ENCODE peak calls at places on chromosomes 16 and 17, in seven cellular contexts. A, C, F, K, H, T and J are unnamed samples. For H3K4me1, the result is how much of the 10 kb centered on the place peaks cover.

GRCh38 chr17:76341301-76341700 is 12.4 kb downstream of the PRPSAP1 start:
- DNase-seq in K (peak), H (no peak), F (no peak), A (no peak), T (no peak), C (no peak), J (no peak)

GRCh38 chr16:78628526-78628925 is 529.1 kb downstream of the WWOX start:
- DNase-seq in K (no peak), F (no peak), C (no peak), A (no peak), T (no peak), H (no peak), J (no peak)

GRCh38 chr17:79612468-79613194 is 1.8 kb upstream of the RBFOX3 start:
- DNase-seq in K (peak), A (no peak), C (no peak), H (peak), T (no peak), F (peak), J (no peak)

GRCh38 chr16:86355114-86355513 is 155.2 kb upstream of the FOXF1 start:
- DNase-seq in A (no peak), F (no peak), K (no peak), H (no peak), T (no peak), C (no peak), J (no peak)

GRCh38 chr17:42676424-42677011 is at the start of gene PLEKHH3:
- DNase-seq in T (no peak), A (no peak), F (no peak), H (no peak), K (no peak), C (no peak), J (no peak)

GRCh38 chr17:81980752-81981239 is 3.4 kb downstream of the ASPSCR1 start:
- DNase-seq in F (no peak), C (no peak), A (no peak), T (no peak), K (peak), H (no peak), J (peak)

GRCh38 chr16:10016761-10017160 is 165.5 kb downstream of the GRIN2A start:
- DNase-seq in K (no peak), H (no peak), T (no peak), F (no peak), A (no peak), C (no peak), J (no peak)

GRCh38 chr16:56793504-56793903 is 63.6 kb downstream of the NUP93 start:
- DNase-seq in F (no peak), K (peak), T (no peak), C (no peak), H (no peak), A (no peak), J (no peak)

GRCh38 chr16:4116328-4117249 is at the start of gene ADCY9:
- DNase-seq in H (peak), K (peak), F (peak), T (peak), C (peak), A (peak), J (peak)

GRCh38 chr17:81434079-81434478 is 38.8 kb downstream of the BAHCC1 start:
- DNase-seq in F (no peak), T (no peak), C (peak), K (no peak), H (no peak), A (peak), J (no peak)

GRCh38 chr17:64354396-64354795 is 36.3 kb downstream of the PECAM1 start:
- DNase-seq in A (no peak), T (no peak), K (no peak), C (no peak), H (no peak), F (no peak), J (no peak)

GRCh38 chr16:74304164-74304834 is 7.7 kb downstream of the PSMD7 start:
- DNase-seq in T (no peak), F (no peak), H (no peak), C (no peak), K (no peak), A (no peak), J (no peak)

GRCh38 chr16:17396762-17397498 is 73.8 kb downstream of the XYLT1 start:
- DNase-seq in A (no peak), F (no peak), T (no peak), H (no peak), C (peak), K (no peak), J (no peak)

GRCh38 chr17:31085563-31085962 is 9.2 kb upstream of the NF1 start:
- DNase-seq in H (no peak), K (peak), F (no peak), C (no peak), T (no peak), A (no peak), J (no peak)

GRCh38 chr17:691423-691822 is 23.2 kb downstream of the VPS53 start:
- DNase-seq in K (peak), A (no peak), T (no peak), F (no peak), H (no peak), C (no peak), J (peak)

GRCh38 chr16:88703486-88704309 is 2.5 kb downstream of the RNF166 start:
- DNase-seq in T (no peak), F (no peak), H (peak), K (no peak), A (peak), C (peak), J (no peak)

GRCh38 chr17:81386646-81387234 is 8.5 kb upstream of the BAHCC1 start:
- DNase-seq in T (no peak), H (peak), C (peak), A (peak), K (no peak), F (no peak), J (no peak)

DNA sequence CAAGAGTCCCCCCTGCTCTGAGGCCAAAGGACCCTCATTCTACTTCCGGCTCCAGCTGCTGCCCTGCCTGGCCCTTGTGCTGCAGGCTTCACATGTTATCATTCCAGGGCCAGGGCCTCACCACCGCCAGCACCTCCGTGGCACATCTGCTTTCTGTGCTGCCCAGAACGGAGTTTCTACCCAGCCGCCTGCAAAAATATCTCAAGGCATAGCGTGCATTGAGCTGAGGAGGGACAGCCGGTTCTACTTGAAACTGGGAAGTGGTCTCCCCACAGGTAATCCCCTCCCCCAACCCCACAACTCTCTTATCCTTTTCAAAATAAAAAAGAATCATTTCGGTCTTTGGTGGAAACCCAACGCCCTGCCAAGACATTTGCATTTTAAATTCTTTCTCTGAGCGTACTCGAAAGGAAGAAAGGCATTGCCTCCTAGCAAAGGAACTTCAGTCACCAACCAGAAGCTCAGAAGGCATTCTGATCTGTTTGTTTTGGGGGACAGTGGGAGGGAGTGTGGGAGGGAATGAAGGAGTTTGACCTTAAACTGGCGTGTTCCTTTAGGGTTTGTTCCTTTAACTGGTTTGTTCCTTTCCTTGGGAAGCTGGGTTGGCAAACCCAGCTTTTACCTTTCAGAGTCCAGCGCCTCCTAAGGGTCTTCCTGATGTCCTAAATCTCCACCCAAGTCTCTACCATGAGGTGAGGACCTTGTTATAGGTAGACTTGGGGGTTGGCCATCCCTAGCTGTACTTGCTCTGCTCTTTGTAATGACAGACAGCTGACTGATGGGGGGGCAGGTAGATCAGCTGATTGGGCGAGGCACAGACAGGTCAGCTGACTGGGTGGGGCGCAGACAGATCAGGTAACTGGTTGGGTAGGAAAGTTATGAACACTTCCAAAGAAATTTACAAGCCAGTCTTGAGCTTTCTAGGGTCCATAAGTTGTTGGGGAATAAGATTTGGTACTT is 33.4 kb upstream of the PIK3R6 start:
- DNase-seq in T (no peak), C (no peak), H (no peak), K (no peak), A (no peak), F (no peak), J (no peak)
- H3K4me1 ChIP-seq in T (under half), C (under half), H (under half), K (under half), A (under half), F (under half), J (under half)

GRCh38 chr17:17826942-17827785 is 9.6 kb downstream of the SREBF1 start:
- DNase-seq in T (no peak), K (no peak), H (no peak), F (no peak), C (peak), A (no peak), J (no peak)
- H3K4me1 ChIP-seq in T (half or more), K (under half), H (under half), F (under half), C (under half), A (half or more), J (half or more)

DNA sequence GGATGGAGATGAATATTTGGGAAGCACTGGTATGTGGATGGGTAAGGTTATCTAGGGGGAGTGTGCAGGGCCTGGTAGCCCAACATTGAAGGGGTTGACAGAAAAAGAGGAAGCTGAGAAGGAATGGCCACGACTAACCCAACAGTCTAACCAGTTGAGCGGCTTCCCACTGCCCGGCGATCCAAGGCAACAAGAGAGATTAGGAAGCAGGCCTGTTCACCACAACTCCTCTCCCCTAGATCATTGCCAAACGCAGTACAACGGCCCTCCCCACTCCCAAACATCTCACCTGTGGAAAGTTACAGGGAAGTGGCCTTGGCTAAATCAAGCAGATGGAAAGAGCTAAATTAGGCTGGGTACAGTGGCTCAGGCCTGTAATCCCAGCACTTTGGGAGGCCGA is 11.2 kb upstream of the RANGRF start:
- DNase-seq in T (no peak), F (no peak), A (no peak), K (no peak), C (no peak), H (no peak), J (no peak)
- H3K4me1 ChIP-seq in T (under half), F (under half), A (under half), K (under half), C (under half), H (under half), J (under half)

GRCh38 chr17:13557077-13557476 is 44.7 kb downstream of the HS3ST3A1 start:
- DNase-seq in A (no peak), C (no peak), F (no peak), H (no peak), K (no peak), T (no peak), J (no peak)
- H3K4me1 ChIP-seq in A (under half), C (under half), F (under half), H (under half), K (under half), T (under half), J (under half)

GRCh38 chr17:20094777-20095176 is 85.6 kb downstream of the SPECC1 start:
- DNase-seq in H (no peak), T (no peak), F (no peak), K (no peak), C (no peak), A (no peak), J (no peak)
- H3K4me1 ChIP-seq in H (under half), T (under half), F (under half), K (under half), C (under half), A (under half), J (under half)

GRCh38 chr17:74755533-74755932 is 7.1 kb downstream of the NHERF1 start:
- DNase-seq in A (no peak), F (no peak), H (no peak), C (peak), K (no peak), T (no peak), J (no peak)
- H3K4me1 ChIP-seq in A (under half), F (half or more), H (half or more), C (under half), K (under half), T (under half), J (half or more)

GRCh38 chr16:73050115-73051099 is 2.5 kb upstream of the ZFHX3 start:
- DNase-seq in C (no peak), K (no peak), H (no peak), T (no peak), F (no peak), A (no peak), J (no peak)
- H3K4me1 ChIP-seq in C (under half), K (under half), H (half or more), T (half or more), F (half or more), A (under half), J (half or more)

GRCh38 chr17:5055543-5055942 is 20.3 kb upstream of the SLC52A1 start:
- DNase-seq in A (no peak), C (no peak), T (no peak), F (no peak), K (no peak), H (no peak), J (no peak)

GRCh38 chr17:5047446-5047845 is 12.2 kb upstream of the SLC52A1 start:
- DNase-seq in F (no peak), A (no peak), H (no peak), K (no peak), T (no peak), C (no peak), J (no peak)

GRCh38 chr17:5049314-5049819 is 14.1 kb upstream of the SLC52A1 start:
- DNase-seq in F (no peak), K (no peak), H (no peak), T (no peak), C (no peak), A (no peak), J (no peak)

GRCh38 chr17:5045496-5045895 is 10.3 kb upstream of the SLC52A1 start:
- DNase-seq in C (no peak), K (no peak), H (no peak), A (no peak), T (no peak), F (no peak), J (no peak)

DNA sequence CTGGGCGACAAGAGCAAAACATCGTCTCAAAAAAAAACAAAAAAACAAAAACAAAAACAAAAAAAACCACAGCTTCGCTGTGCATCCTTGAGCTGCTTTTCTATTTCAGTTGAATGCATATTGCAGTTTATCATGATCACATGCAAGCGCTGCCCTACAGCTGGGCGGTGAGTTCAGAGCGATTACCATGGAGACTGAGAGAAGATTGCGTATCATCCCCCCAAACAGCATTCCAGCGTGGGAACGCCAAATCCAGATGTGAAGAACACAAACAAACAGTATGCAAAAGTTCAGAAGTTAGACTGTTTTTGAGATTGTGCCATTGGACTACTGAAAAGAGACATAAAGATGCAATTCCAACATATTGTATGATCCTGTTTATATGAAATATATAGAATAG is 15.1 kb upstream of the SLC52A1 start:
- DNase-seq in T (no peak), K (peak), H (no peak), A (no peak), F (no peak), C (no peak), J (no peak)
- H3K4me1 ChIP-seq in T (under half), K (under half), H (under half), A (under half), F (under half), C (under half), J (under half)